ENCODE peak calls at places on chromosomes 2 and 18, in four cellular contexts. O is BJ, V is AG04450, S is retinal pigment epithelial cell. F is an unnamed sample.
A peak's percentile ranks its signal among the peaks of the same experiment; 100 is the strongest.

GRCh38 chr2:201440182-201440581 is 11.1 kb downstream of the TRAK2 start:
- DNase-seq in S (no peak), O (no peak), V (no peak), F (no peak)

GRCh38 chr2:234240917-234241316 is 190.4 kb downstream of the SPP2 start:
- DNase-seq in S (no peak), O (no peak), V (peak; percentile 32), F (no peak)

GRCh38 chr2:10930731-10931516 is 19.2 kb downstream of the KCNF1 start:
- DNase-seq in V (no peak), O (no peak), S (no peak), F (no peak)

GRCh38 chr2:172826522-172826921 is 90.9 kb downstream of the RAPGEF4 start:
- DNase-seq in S (no peak), V (no peak), O (no peak), F (no peak)

GRCh38 chr2:68828887-68829708 is 42.1 kb downstream of the BMP10 start:
- DNase-seq in O (peak; percentile 82), V (peak; percentile 88), S (peak; percentile 87), F (peak; percentile 91)

GRCh38 chr2:167415068-167415467 is 526.8 kb downstream of the XIRP2 start:
- DNase-seq in V (no peak), S (no peak), O (no peak), F (no peak)

GRCh38 chr2:127196998-127197397 is 23.1 kb downstream of the CYP27C1 start:
- DNase-seq in O (no peak), S (no peak), V (no peak), F (no peak)

GRCh38 chr2:127165539-127165935 is 54.6 kb downstream of the CYP27C1 start:
- DNase-seq in O (no peak), S (no peak), V (no peak), F (no peak)

GRCh38 chr2:29035346-29035745 is 39.0 kb downstream of the PCARE start:
- DNase-seq in V (no peak), S (no peak), O (no peak), F (no peak)

GRCh38 chr2:40451926-40452605 is at the start of gene SLC8A1:
- DNase-seq in O (no peak), V (no peak), S (no peak), F (no peak)

GRCh38 chr2:75540994-75541393 is 19.7 kb downstream of the EVA1A start:
- DNase-seq in O (no peak), V (no peak), S (no peak), F (no peak)

GRCh38 chr2:128403814-128404708 is 85.4 kb upstream of the HS6ST1 start:
- DNase-seq in V (no peak), O (no peak), S (no peak), F (no peak)

GRCh38 chr18:59156316-59156715 is 16.6 kb downstream of the SEC11C start:
- DNase-seq in S (no peak), O (no peak), V (no peak), F (no peak)

GRCh38 chr2:9752441-9753275 is 90.6 kb upstream of the TAF1B start:
- DNase-seq in V (peak; percentile 32), O (peak; percentile 30), S (no peak), F (peak; percentile 30)

GRCh38 chr2:217074576-217075224 is 214.8 kb upstream of the TNP1 start:
- DNase-seq in S (no peak), O (no peak), V (no peak), F (no peak)

DNA sequence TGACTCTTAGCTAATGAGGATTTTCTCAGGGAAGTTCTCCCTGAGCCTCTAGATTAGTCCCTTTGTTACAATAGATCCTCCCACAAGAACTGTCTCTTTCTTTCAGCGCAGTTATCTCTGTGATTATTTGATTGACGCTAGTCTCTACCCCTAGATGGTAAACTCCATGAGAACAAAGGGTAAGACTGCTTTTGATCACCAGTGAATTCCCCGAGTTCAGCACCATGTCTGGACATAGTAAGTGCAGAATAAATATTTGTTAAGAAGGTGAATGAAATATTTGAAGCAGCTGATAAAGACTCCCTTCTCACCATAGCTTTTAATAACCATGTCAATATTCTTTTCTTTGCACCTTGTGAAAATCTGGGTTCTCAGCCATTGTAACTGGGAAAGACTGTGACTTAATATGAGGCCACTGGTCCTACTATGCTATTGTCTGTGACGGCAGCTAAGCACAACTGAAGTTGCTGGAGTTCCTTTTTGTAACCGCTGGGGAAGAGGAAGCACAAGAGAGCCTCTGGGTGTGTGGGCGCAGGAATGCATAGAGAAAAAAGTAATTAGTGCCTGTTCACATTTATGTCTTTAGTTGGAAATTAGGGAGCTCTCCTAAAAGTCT is 214.7 kb downstream of the TGIF1 start:
- DNase-seq in S (no peak), V (no peak), O (no peak), F (no peak)
- TF ChIP-seq CTCF in S (peak; percentile 31), V (no peak), O (no peak), F (no peak)

GRCh38 chr2:191713837-191714236 is 35.9 kb downstream of the NABP1 start:
- DNase-seq in O (no peak), V (no peak), S (no peak), F (no peak)
- TF ChIP-seq CTCF in O (no peak), V (no peak), S (peak; percentile 37), F (peak; percentile 9)

DNA sequence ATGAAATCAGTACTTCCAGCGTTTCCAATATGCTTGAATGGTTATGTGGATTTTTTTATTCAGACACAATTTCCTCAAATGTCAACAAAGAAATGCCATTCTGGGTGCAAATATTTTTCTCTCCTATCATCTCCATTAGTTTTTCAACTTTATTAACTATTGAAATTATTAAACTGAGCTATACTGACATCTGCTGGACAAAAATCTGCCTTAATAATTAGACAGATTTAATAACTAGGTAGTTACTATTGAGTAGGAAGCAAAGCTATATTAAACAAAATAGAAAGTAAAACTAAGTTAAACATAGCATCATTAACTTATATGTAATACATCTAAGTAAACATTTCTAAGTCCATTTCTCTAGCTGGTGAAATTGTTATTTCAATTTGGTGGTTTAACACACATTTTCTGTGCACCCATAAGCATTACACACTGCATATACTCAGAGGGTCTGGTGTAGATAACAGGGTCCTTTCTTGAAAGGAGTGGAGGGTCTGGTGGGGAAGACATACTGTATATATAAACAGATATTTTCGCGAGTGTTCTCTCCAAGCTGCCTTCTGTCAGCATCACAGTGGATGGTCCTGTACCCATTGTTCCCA is 77.0 kb downstream of the LANCL1 start:
- DNase-seq in V (no peak), S (no peak), O (no peak), F (no peak)
- TF ChIP-seq CTCF in V (peak; percentile 40), S (peak; percentile 31), O (peak; percentile 28), F (peak; percentile 10)

GRCh38 chr2:15159751-15160177 is 401.4 kb downstream of the NBAS start:
- DNase-seq in S (peak; percentile 60), O (no peak), V (peak; percentile 23), F (no peak)
- TF ChIP-seq CTCF in S (peak; percentile 77), O (peak; percentile 68), V (peak; percentile 54), F (peak; percentile 54)

GRCh38 chr18:66346833-66347595 is 256.9 kb downstream of the CDH19 start:
- DNase-seq in S (peak; percentile 12), V (no peak), O (no peak), F (no peak)

GRCh38 chr18:66344227-66344626 is 259.7 kb downstream of the CDH19 start:
- DNase-seq in S (peak; percentile 2), V (no peak), O (no peak), F (no peak)

DNA sequence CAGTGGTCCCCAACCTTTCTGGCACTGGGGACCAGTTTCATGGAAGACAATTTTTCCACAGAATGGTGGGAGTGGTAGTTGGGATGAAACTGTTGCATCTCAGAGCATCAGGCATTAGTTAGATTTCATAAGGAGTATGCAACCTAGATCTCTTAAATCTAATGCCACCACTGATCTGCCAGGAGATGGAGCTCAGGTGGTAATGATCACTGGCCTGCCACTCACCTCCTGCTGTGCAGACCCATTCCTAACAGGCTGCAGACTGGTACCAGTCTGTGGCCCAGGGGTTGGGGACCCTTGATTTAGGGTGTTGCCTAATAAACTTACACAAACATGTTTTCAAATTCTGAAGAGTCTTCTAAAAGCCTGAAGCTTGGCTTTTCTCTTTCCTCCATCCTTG is 261.3 kb downstream of the CDH19 start:
- DNase-seq in S (no peak), O (no peak), V (no peak), F (no peak)
- TF ChIP-seq CTCF in S (no peak), O (no peak), V (no peak), F (no peak)

GRCh38 chr18:5104246-5104645 is 92.8 kb downstream of the AKAIN1 start:
- DNase-seq in S (no peak), V (no peak), O (no peak), F (no peak)

GRCh38 chr18:5103286-5103685 is 93.8 kb downstream of the AKAIN1 start:
- DNase-seq in S (no peak), O (no peak), V (no peak), F (no peak)

GRCh38 chr18:5107990-5108389 is 89.1 kb downstream of the AKAIN1 start:
- DNase-seq in O (no peak), S (no peak), V (no peak), F (no peak)

GRCh38 chr18:5103693-5104092 is 93.4 kb downstream of the AKAIN1 start:
- DNase-seq in O (no peak), S (no peak), V (no peak), F (no peak)

GRCh38 chr18:5106730-5107129 is 90.3 kb downstream of the AKAIN1 start:
- DNase-seq in V (no peak), S (no peak), O (no peak), F (no peak)
- TF ChIP-seq CTCF in V (no peak), S (peak; percentile 43), O (no peak), F (no peak)

GRCh38 chr2:129763190-129763846 is 216.1 kb upstream of the RAB6C start:
- DNase-seq in S (no peak), O (no peak), V (no peak), F (no peak)

GRCh38 chr2:129761569-129762021 is 217.9 kb upstream of the RAB6C start:
- DNase-seq in V (no peak), S (no peak), O (no peak), F (no peak)

GRCh38 chr2:129760669-129761068 is 218.8 kb upstream of the RAB6C start:
- DNase-seq in V (no peak), S (no peak), O (no peak), F (no peak)

GRCh38 chr2:129764376-129765325 is 214.8 kb upstream of the RAB6C start:
- DNase-seq in V (no peak), O (no peak), S (no peak), F (no peak)

GRCh38 chr2:129762386-129763189 is 216.9 kb upstream of the RAB6C start:
- DNase-seq in O (no peak), V (no peak), S (no peak), F (no peak)
- TF ChIP-seq CTCF in O (no peak), V (no peak), S (no peak), F (no peak)